ENCODE peak calls at places on chromosomes 16 and 17, in ten cellular contexts. K, P, E, W, U, V, G, H, L and Z are unnamed samples.

GRCh38 chr17:19016297-19016696 is 11.7 kb upstream of the FAM83G start:
- DNase-seq in P (no peak), W (no peak), U (no peak), E (no peak), L (no peak), H (no peak), K (no peak), G (no peak), V (no peak), Z (no peak)

GRCh38 chr16:89805136-89805905 is 11.1 kb downstream of the FANCA start:
- DNase-seq in U (peak; percentile 75), E (no peak), P (no peak), L (no peak), G (no peak), K (no peak), W (no peak), H (peak; percentile 47), V (no peak), Z (no peak)

GRCh38 chr16:63315229-63315628 is 1279.0 kb upstream of the CDH8 start:
- DNase-seq in V (no peak), P (no peak), U (no peak), H (no peak), W (no peak), K (no peak), G (no peak), L (no peak), E (no peak), Z (no peak)

GRCh38 chr17:59377410-59377809 is 46.0 kb downstream of the YPEL2 start:
- DNase-seq in E (no peak), K (no peak), V (no peak), U (peak; percentile 67), W (no peak), L (no peak), G (no peak), H (no peak), P (no peak), Z (no peak)

GRCh38 chr17:80362428-80363119 is 52.4 kb upstream of the ENDOV start:
- DNase-seq in G (no peak), H (peak; percentile 5), V (no peak), L (peak; percentile 12), W (no peak), K (no peak), P (no peak), E (no peak), U (peak; percentile 63), Z (no peak)

GRCh38 chr17:38730526-38731379 is 612 bp downstream of the CISD3 start:
- DNase-seq in L (no peak), V (no peak), H (peak; percentile 42), G (no peak), U (peak; percentile 79), W (no peak), P (no peak), K (peak; percentile 60), E (no peak), Z (no peak)

GRCh38 chr17:80421381-80422090 is 6.6 kb downstream of the ENDOV start:
- DNase-seq in U (no peak), K (no peak), P (no peak), L (no peak), E (no peak), W (no peak), H (no peak), G (no peak), V (no peak), Z (no peak)

GRCh38 chr17:4263282-4264215 is at the start of gene ANKFY1:
- DNase-seq in U (peak; percentile 95), P (peak; percentile 98), W (peak; percentile 90), K (peak; percentile 94), E (peak; percentile 96), H (peak; percentile 93), G (peak; percentile 96), V (peak; percentile 95), L (peak; percentile 84), Z (peak; percentile 87)

GRCh38 chr16:47258874-47259461 is 115.2 kb upstream of the NETO2 start:
- DNase-seq in E (peak; percentile 54), L (no peak), P (no peak), H (no peak), V (no peak), K (peak; percentile 0), U (peak; percentile 24), G (peak; percentile 9), W (no peak), Z (peak; percentile 5)

GRCh38 chr16:52384378-52384777 is 162.6 kb downstream of the TOX3 start:
- DNase-seq in L (no peak), E (no peak), H (no peak), G (no peak), W (no peak), V (no peak), P (no peak), U (no peak), K (no peak), Z (no peak)

GRCh38 chr17:73101031-73101430 is 8.5 kb upstream of the SLC39A11 start:
- DNase-seq in L (no peak), H (no peak), E (no peak), P (no peak), V (no peak), U (no peak), W (no peak), G (no peak), K (no peak), Z (no peak)

GRCh38 chr16:88108762-88109161 is 157.5 kb downstream of the BANP start:
- DNase-seq in E (no peak), U (no peak), V (no peak), G (no peak), K (no peak), P (no peak), H (no peak), L (no peak), W (no peak), Z (no peak)

GRCh38 chr17:53496356-53496755 is 326.4 kb upstream of the KIF2B start:
- DNase-seq in P (no peak), V (no peak), L (no peak), W (no peak), H (no peak), U (no peak), E (no peak), G (no peak), K (no peak), Z (no peak)

GRCh38 chr17:31811021-31811565 is 48.0 kb downstream of the COPRS start:
- DNase-seq in V (no peak), E (no peak), H (no peak), W (no peak), L (no peak), P (no peak), G (no peak), U (no peak), K (no peak), Z (no peak)

GRCh38 chr16:15856217-15856616 is 611 bp downstream of the MYH11 start:
- DNase-seq in W (no peak), P (no peak), U (no peak), E (peak; percentile 44), K (no peak), G (no peak), L (no peak), H (no peak), V (no peak), Z (no peak)

GRCh38 chr16:87490091-87490798 is 2.6 kb downstream of the ZCCHC14 start:
- DNase-seq in H (no peak), W (no peak), V (no peak), E (no peak), U (peak; percentile 25), P (no peak), L (no peak), K (no peak), G (no peak), Z (no peak)

GRCh38 chr16:68081796-68082567 is 3.2 kb upstream of the NFATC3 start:
- DNase-seq in G (no peak), L (no peak), K (no peak), W (no peak), H (no peak), E (no peak), V (no peak), U (no peak), P (peak; percentile 35), Z (no peak)

GRCh38 chr17:82696259-82696658 is 2.2 kb downstream of the RAB40B start:
- DNase-seq in P (no peak), K (no peak), E (no peak), W (no peak), L (no peak), U (no peak), V (no peak), G (no peak), H (no peak), Z (no peak)

GRCh38 chr16:74923766-74924460 is 61.0 kb downstream of the WDR59 start:
- DNase-seq in K (no peak), L (no peak), P (no peak), E (no peak), U (no peak), G (no peak), W (no peak), V (no peak), H (no peak), Z (no peak)

GRCh38 chr16:2180962-2181923 is 15.2 kb downstream of the CASKIN1 start:
- DNase-seq in K (no peak), L (no peak), E (no peak), V (no peak), P (no peak), W (no peak), U (no peak), H (no peak), G (no peak), Z (no peak)

GRCh38 chr16:1708768-1709180 is 2.8 kb downstream of the MAPK8IP3 start:
- DNase-seq in E (no peak), G (no peak), V (no peak), W (no peak), U (no peak), L (no peak), P (no peak), H (no peak), K (no peak), Z (no peak)

GRCh38 chr17:81512984-81513668 is 527 bp upstream of the ACTG1 start:
- DNase-seq in K (peak; percentile 78), H (peak; percentile 59), P (peak; percentile 66), W (peak; percentile 40), E (peak; percentile 69), L (no peak), G (no peak), V (peak; percentile 48), U (peak; percentile 72), Z (no peak)

GRCh38 chr17:73205326-73205980 is 12.6 kb downstream of the COG1 start:
- DNase-seq in V (no peak), H (no peak), E (no peak), K (no peak), P (no peak), G (no peak), L (no peak), U (no peak), W (no peak), Z (no peak)

GRCh38 chr17:64632606-64633005 is 29.5 kb downstream of the SMURF2 start:
- DNase-seq in U (no peak), W (no peak), V (no peak), G (no peak), H (no peak), K (no peak), E (no peak), L (no peak), P (no peak), Z (no peak)

GRCh38 chr17:29526322-29526721 is 40.5 kb downstream of the ABHD15 start:
- DNase-seq in E (no peak), H (peak; percentile 1), G (no peak), P (no peak), U (no peak), K (no peak), W (no peak), V (no peak), L (no peak), Z (no peak)